ENCODE peak calls at places on chromosomes 2 and 18, in five cellular contexts. F is NCI-H2029 treated with DMSO at 0.1 percent for 48 hours, O is GM10248, V is COR-L47, B is left colon. Y is an unnamed sample.

GRCh38 chr2:112730791-112731190 is 10.0 kb downstream of the NT5DC4 start:
- DNase-seq in F (no peak), O (no peak), V (no peak), B (no peak), Y (no peak)

GRCh38 chr2:233905945-233906344 is 11.2 kb upstream of the TRPM8 start:
- DNase-seq in F (no peak), O (no peak), V (no peak), B (no peak), Y (no peak)

GRCh38 chr18:48228301-48228715 is 180.9 kb downstream of the ZBTB7C start:
- DNase-seq in F (no peak), O (no peak), V (no peak), B (no peak), Y (peak; percentile 15)

GRCh38 chr2:23456881-23457760 is 72.1 kb downstream of the KLHL29 start:
- DNase-seq in F (no peak), O (no peak), V (no peak), B (no peak), Y (no peak)

GRCh38 chr2:15242936-15243461 is 318.1 kb downstream of the NBAS start:
- DNase-seq in F (no peak), O (no peak), V (no peak), B (no peak), Y (no peak)

GRCh38 chr2:151756820-151757219 is 22.5 kb upstream of the NEB start:
- DNase-seq in F (peak; percentile 42), O (no peak), V (no peak), B (no peak), Y (no peak)

GRCh38 chr2:225041210-225041870 is 928 bp downstream of the DOCK10 start:
- DNase-seq in F (no peak), O (peak; percentile 77), V (no peak), B (peak; percentile 55), Y (peak; percentile 32)

GRCh38 chr18:13401404-13401803 is 182.8 kb downstream of the LDLRAD4 start:
- DNase-seq in F (no peak), O (no peak), V (no peak), B (no peak), Y (no peak)

GRCh38 chr2:114175507-114175906 is 266.9 kb upstream of the DPP10 start:
- DNase-seq in F (no peak), O (no peak), V (no peak), B (no peak), Y (no peak)

Y was measured in epithelial cell of esophagus.